ENCODE peak calls at places on chromosome 7, in seven cellular contexts. C is activated CD4-positive, alpha-beta T cell treated with anti-CD3 and anti-CD28 coated beads for 48 hours; M is naive thymus-derived CD4-positive, alpha-beta T cell; N is activated CD8-positive, alpha-beta memory T cell treated with anti-CD3 and anti-CD28 coated beads for 4 hours; V is transverse colon; F is AG08395; K is tibial nerve. L is an unnamed sample.

GRCh38 chr7:77276120-77276519 is 76.5 kb upstream of the FGL2 start:
- DNase-seq in C (no peak), M (no peak), N (no peak), V (no peak), F (no peak), K (no peak), L (no peak)

GRCh38 chr7:135200824-135201331 is 10.4 kb downstream of the WDR91 start:
- DNase-seq in C (no peak), M (no peak), N (no peak), V (no peak), F (no peak), K (no peak), L (no peak)

GRCh38 chr7:73899731-73900142 is 38.8 kb downstream of the TMEM270 start:
- DNase-seq in C (no peak), M (no peak), N (no peak), V (peak; percentile 39), F (peak; percentile 95), K (peak; percentile 72), L (peak; percentile 95)

GRCh38 chr7:132771301-132771730 is 195.0 kb upstream of the PLXNA4 start:
- DNase-seq in C (peak; percentile 30), M (peak; percentile 69), N (no peak), V (no peak), F (peak; percentile 63), K (no peak), L (no peak)

GRCh38 chr7:48101880-48102448 is 12.9 kb downstream of the UPP1 start:
- DNase-seq in C (peak; percentile 60), M (no peak), N (no peak), V (no peak), F (no peak), K (no peak), L (no peak)

GRCh38 chr7:8638076-8638475 is 204.7 kb downstream of the NXPH1 start:
- DNase-seq in C (no peak), M (no peak), N (no peak), V (peak; percentile 8), F (no peak), K (no peak), L (no peak)

GRCh38 chr7:113071465-113071864 is 15.2 kb downstream of the GPR85 start:
- DNase-seq in C (no peak), M (no peak), N (no peak), V (peak; percentile 19), F (no peak), K (no peak), L (peak; percentile 40)

GRCh38 chr7:48389977-48390376 is 218.7 kb downstream of the ABCA13 start:
- DNase-seq in C (no peak), M (no peak), N (no peak), V (no peak), F (no peak), K (no peak), L (peak; percentile 3)

GRCh38 chr7:32501522-32501921 is 6.2 kb downstream of the AVL9 start:
- DNase-seq in C (no peak), M (no peak), N (no peak), V (no peak), F (peak; percentile 46), K (no peak), L (peak; percentile 73)

GRCh38 chr7:29146888-29147609 is 712 bp upstream of the CPVL start:
- DNase-seq in C (no peak), M (no peak), N (no peak), V (peak; percentile 20), F (no peak), K (no peak), L (peak; percentile 13)

GRCh38 chr7:50857804-50858203 is 75.1 kb upstream of the GRB10 start:
- DNase-seq in C (no peak), M (no peak), N (no peak), V (no peak), F (no peak), K (no peak), L (no peak)

GRCh38 chr7:71636329-71636728 is 504.4 kb downstream of the GALNT17 start:
- DNase-seq in C (no peak), M (no peak), N (no peak), V (no peak), F (no peak), K (no peak), L (no peak)

GRCh38 chr7:129862672-129863071 is 90.1 kb downstream of the UBE2H start:
- DNase-seq in C (no peak), M (no peak), N (no peak), V (no peak), F (no peak), K (no peak), L (no peak)

GRCh38 chr7:81138850-81139249 is 220.0 kb upstream of the SEMA3C start:
- DNase-seq in C (no peak), M (no peak), N (no peak), V (no peak), F (no peak), K (no peak), L (no peak)

GRCh38 chr7:134546903-134547737 is 1.8 kb upstream of the AKR1B15 start:
- DNase-seq in C (peak; percentile 80), M (peak; percentile 54), N (peak; percentile 38), V (peak; percentile 83), F (no peak), K (peak; percentile 65), L (peak; percentile 64)

GRCh38 chr7:84982199-84982598 is 204.7 kb downstream of the SEMA3D start:
- DNase-seq in C (no peak), M (no peak), N (no peak), V (no peak), F (peak; percentile 9), K (no peak), L (peak; percentile 33)

GRCh38 chr7:103048833-103049232 is 25.8 kb downstream of the FBXL13 start:
- DNase-seq in C (no peak), M (no peak), N (no peak), V (no peak), F (no peak), K (no peak), L (peak; percentile 3)

GRCh38 chr7:77665161-77665560 is 31.1 kb upstream of the RSBN1L start:
- DNase-seq in C (no peak), M (no peak), N (no peak), V (no peak), F (no peak), K (no peak), L (no peak)

GRCh38 chr7:116802144-116802747 is 60.1 kb upstream of the CAPZA2 start:
- DNase-seq in C (no peak), M (no peak), N (no peak), V (no peak), F (peak; percentile 56), K (no peak), L (peak; percentile 81)

GRCh38 chr7:105831824-105832535 is 44.4 kb downstream of the ATXN7L1 start:
- DNase-seq in C (no peak), M (no peak), N (no peak), V (no peak), F (no peak), K (no peak), L (no peak)

GRCh38 chr7:28272461-28272877 is 91.9 kb upstream of the JAZF1 start:
- DNase-seq in C (peak; percentile 38), M (peak; percentile 7), N (peak; percentile 4), V (peak; percentile 25), F (peak; percentile 67), K (no peak), L (peak; percentile 60)

GRCh38 chr7:105806592-105807266 is 69.7 kb downstream of the ATXN7L1 start:
- DNase-seq in C (peak; percentile 81), M (peak; percentile 6), N (peak; percentile 16), V (peak; percentile 24), F (peak; percentile 86), K (no peak), L (peak; percentile 78)

GRCh38 chr7:149833495-149834130 is 4.6 kb upstream of the ZNF862 start:
- DNase-seq in C (no peak), M (no peak), N (no peak), V (no peak), F (no peak), K (no peak), L (no peak)

GRCh38 chr7:2757904-2758672 is 70.1 kb downstream of the AMZ1 start:
- DNase-seq in C (peak; percentile 87), M (no peak), N (peak; percentile 20), V (peak; percentile 44), F (peak; percentile 90), K (no peak), L (peak; percentile 98)

GRCh38 chr7:33714208-33714607 is 191.1 kb upstream of the BMPER start:
- DNase-seq in C (no peak), M (no peak), N (no peak), V (no peak), F (no peak), K (no peak), L (no peak)

GRCh38 chr7:70663680-70664079 is 468.3 kb upstream of the GALNT17 start:
- DNase-seq in C (no peak), M (no peak), N (no peak), V (no peak), F (no peak), K (no peak), L (no peak)

GRCh38 chr7:98923512-98923911 is 45.2 kb downstream of the TRRAP start:
- DNase-seq in C (no peak), M (no peak), N (no peak), V (no peak), F (no peak), K (no peak), L (no peak)

GRCh38 chr7:89001306-89001705 is 205.8 kb upstream of the TEX47 start:
- DNase-seq in C (no peak), M (no peak), N (no peak), V (no peak), F (no peak), K (no peak), L (no peak)

GRCh38 chr7:56538541-56539429 is 422.6 kb upstream of the NUPR2 start:
- DNase-seq in C (no peak), M (no peak), N (no peak), V (no peak), F (no peak), K (no peak), L (no peak)

GRCh38 chr7:4702961-4703512 is 20.9 kb downstream of the FOXK1 start:
- DNase-seq in C (no peak), M (no peak), N (no peak), V (no peak), F (no peak), K (no peak), L (no peak)

GRCh38 chr7:101996131-101996691 is 178.8 kb downstream of the CUX1 start:
- DNase-seq in C (no peak), M (no peak), N (no peak), V (no peak), F (no peak), K (no peak), L (no peak)